ENCODE peak calls at places on chromosome 20, in ten cellular contexts. V, R, Z, U, O, B, E, P, N and T are unnamed samples. For H3K9me3, the result is how much of the 10 kb centered on the place peaks cover.

GRCh38 chr20:45328451-45328850 is 19.8 kb downstream of the SDC4 start:
- DNase-seq in V (no peak), R (no peak), Z (no peak), U (no peak), O (no peak), B (no peak), E (no peak), P (no peak), N (no peak), T (no peak)

GRCh38 chr20:7493311-7493710 is 446.9 kb downstream of the HAO1 start:
- DNase-seq in V (no peak), R (no peak), Z (no peak), U (no peak), O (no peak), B (no peak), E (no peak), P (no peak), N (no peak), T (no peak)

GRCh38 chr20:64137598-64138031 is 26.6 kb upstream of the MYT1 start:
- DNase-seq in V (no peak), R (no peak), Z (no peak), U (no peak), O (no peak), B (peak), E (peak), P (no peak), N (no peak), T (peak)

GRCh38 chr20:37901667-37902503 is 1.0 kb upstream of the VSTM2L start:
- DNase-seq in V (peak), R (peak), Z (no peak), U (peak), O (no peak), B (no peak), E (peak), P (no peak), N (no peak), T (no peak)

GRCh38 chr20:5039255-5039657 is 37.9 kb upstream of the SLC23A2 start:
- DNase-seq in V (no peak), R (no peak), Z (no peak), U (no peak), O (no peak), B (no peak), E (no peak), P (no peak), N (no peak), T (peak)

GRCh38 chr20:47353697-47354387 is 2.7 kb downstream of the ZMYND8 start:
- DNase-seq in V (no peak), R (no peak), Z (peak), U (no peak), O (no peak), B (no peak), E (no peak), P (no peak), N (no peak), T (no peak)

GRCh38 chr20:9616455-9616805 is 102.0 kb downstream of the LAMP5 start:
- DNase-seq in V (no peak), R (no peak), Z (no peak), U (no peak), O (no peak), B (no peak), E (no peak), P (no peak), N (peak), T (no peak)

GRCh38 chr20:3730803-3731370 is 1.6 kb upstream of the HSPA12B start:
- DNase-seq in V (no peak), R (no peak), Z (no peak), U (no peak), O (no peak), B (no peak), E (no peak), P (no peak), N (no peak), T (peak)

GRCh38 chr20:6680441-6680840 is 87.0 kb upstream of the BMP2 start:
- DNase-seq in V (no peak), R (no peak), Z (no peak), U (no peak), O (no peak), B (no peak), E (no peak), P (no peak), N (peak), T (no peak)

GRCh38 chr20:16701296-16701695 is 28.5 kb upstream of the SNRPB2 start:
- DNase-seq in V (no peak), R (peak), Z (no peak), U (no peak), O (no peak), B (no peak), E (no peak), P (no peak), N (no peak), T (no peak)

GRCh38 chr20:63417213-63418120 is 55.0 kb downstream of the KCNQ2 start:
- DNase-seq in V (no peak), R (no peak), Z (no peak), U (no peak), O (no peak), B (no peak), E (no peak), P (no peak), N (no peak), T (no peak)

GRCh38 chr20:12063106-12063505 is 145.4 kb downstream of the BTBD3 start:
- DNase-seq in V (no peak), R (no peak), Z (no peak), U (no peak), O (no peak), B (no peak), E (no peak), P (no peak), N (no peak), T (no peak)

GRCh38 chr20:10683537-10683936 is 9.7 kb upstream of the JAG1 start:
- DNase-seq in V (no peak), R (no peak), Z (no peak), U (no peak), O (no peak), B (no peak), E (no peak), P (no peak), N (no peak), T (no peak)

GRCh38 chr20:46398963-46399362 is 7.5 kb downstream of the ELMO2 start:
- DNase-seq in V (no peak), R (no peak), Z (no peak), U (no peak), O (no peak), B (no peak), E (no peak), P (no peak), N (no peak), T (no peak)

GRCh38 chr20:57946559-57947315 is 236.9 kb upstream of the PMEPA1 start:
- DNase-seq in V (no peak), R (no peak), Z (no peak), U (no peak), O (no peak), B (no peak), E (no peak), P (no peak), N (no peak), T (no peak)

GRCh38 chr20:34916774-34917354 is 38.7 kb downstream of the GSS start:
- DNase-seq in V (no peak), R (no peak), Z (no peak), U (no peak), O (no peak), B (no peak), E (no peak), P (no peak), N (no peak), T (no peak)

GRCh38 chr20:57717797-57718196 is 8.0 kb upstream of the PMEPA1 start:
- DNase-seq in V (no peak), R (no peak), Z (no peak), U (peak), O (no peak), B (no peak), E (no peak), P (no peak), N (no peak), T (no peak)

GRCh38 chr20:40945754-40946451 is 82.7 kb upstream of the TOP1 start:
- DNase-seq in V (peak), R (peak), Z (peak), U (peak), O (peak), B (peak), E (peak), P (no peak), N (no peak), T (peak)

GRCh38 chr20:54486583-54486982 is 11.2 kb downstream of the DOK5 start:
- DNase-seq in V (no peak), R (no peak), Z (no peak), U (no peak), O (no peak), B (no peak), E (no peak), P (no peak), N (no peak), T (no peak)

GRCh38 chr20:57547250-57547649 is 13.7 kb upstream of the PCK1 start:
- DNase-seq in V (peak), R (no peak), Z (no peak), U (peak), O (no peak), B (peak), E (no peak), P (no peak), N (no peak), T (no peak)

GRCh38 chr20:63618291-63618980 is 8.5 kb downstream of the GMEB2 start:
- DNase-seq in V (no peak), R (no peak), Z (no peak), U (no peak), O (no peak), B (no peak), E (no peak), P (no peak), N (no peak), T (peak)

GRCh38 chr20:722822-723644 is 45.3 kb downstream of the SLC52A3 start:
- DNase-seq in V (no peak), R (no peak), Z (no peak), U (no peak), O (no peak), B (no peak), E (no peak), P (no peak), N (no peak), T (peak)

GRCh38 chr20:53911301-53911700 is 159.1 kb downstream of the BCAS1 start:
- DNase-seq in V (no peak), R (no peak), Z (no peak), U (no peak), O (no peak), B (no peak), E (no peak), P (no peak), N (no peak), T (no peak)

GRCh38 chr20:36062799-36063198 is 91.7 kb upstream of the EPB41L1 start:
- DNase-seq in V (no peak), R (no peak), Z (no peak), U (no peak), O (no peak), B (no peak), E (no peak), P (no peak), N (no peak), T (no peak)

GRCh38 chr20:36066777-36067176 is 87.8 kb upstream of the EPB41L1 start:
- DNase-seq in V (no peak), R (no peak), Z (no peak), U (no peak), O (no peak), B (no peak), E (no peak), P (no peak), N (no peak), T (no peak)

GRCh38 chr20:36063916-36064660 is 90.5 kb upstream of the EPB41L1 start:
- DNase-seq in V (no peak), R (no peak), Z (no peak), U (no peak), O (no peak), B (no peak), E (peak), P (no peak), N (no peak), T (no peak)

GRCh38 chr20:36065427-36065998 is 89.0 kb upstream of the EPB41L1 start:
- DNase-seq in V (no peak), R (no peak), Z (no peak), U (no peak), O (no peak), B (no peak), E (no peak), P (no peak), N (no peak), T (no peak)

GRCh38 chr20:36064661-36065426 is 89.7 kb upstream of the EPB41L1 start:
- DNase-seq in V (peak), R (peak), Z (peak), U (peak), O (peak), B (peak), E (peak), P (peak), N (peak), T (peak)
- H3K27ac ChIP-seq in V (peak), R (peak), Z (peak), U (peak), O (peak), B (peak), E (peak), P (peak), N (peak), T (peak)

DNA sequence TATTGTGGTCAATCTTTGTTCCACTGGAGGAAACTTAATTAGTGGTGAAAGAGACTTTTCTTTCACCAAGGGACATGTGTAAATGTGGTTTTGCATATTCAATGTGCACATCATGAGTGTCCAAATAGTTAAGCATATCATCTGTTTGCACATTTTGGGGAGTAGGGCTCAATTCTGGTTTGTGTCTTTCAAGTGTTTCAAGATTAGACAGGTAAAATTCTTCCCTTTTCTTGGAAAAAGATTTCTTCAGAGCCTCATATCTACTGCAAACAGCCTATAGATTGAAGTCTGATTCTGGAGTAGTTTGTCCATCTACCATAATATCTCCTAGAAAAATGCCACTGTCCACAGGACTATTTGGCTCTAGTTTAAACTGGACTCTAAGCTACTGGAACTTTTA is 26.9 kb upstream of the DEFB118 start:
- DNase-seq in V (no peak), R (no peak), Z (no peak), U (no peak), O (no peak), B (no peak), E (no peak), P (no peak), N (no peak), T (no peak)
- H3K9me3 ChIP-seq in V (under half), R (under half), Z (under half), U (under half), O (under half), B (under half), E (under half), P (under half), N (under half), T (under half)

GRCh38 chr20:31675828-31676533 is 38.3 kb downstream of the COX4I2 start:
- DNase-seq in V (peak), R (no peak), Z (no peak), U (no peak), O (no peak), B (no peak), E (peak), P (no peak), N (no peak), T (peak)
- TF ChIP-seq POLR2A in V (no peak), R (no peak), Z (no peak), U (no peak), O (no peak), B (no peak), E (no peak), P (no peak), N (no peak), T (no peak)

DNA sequence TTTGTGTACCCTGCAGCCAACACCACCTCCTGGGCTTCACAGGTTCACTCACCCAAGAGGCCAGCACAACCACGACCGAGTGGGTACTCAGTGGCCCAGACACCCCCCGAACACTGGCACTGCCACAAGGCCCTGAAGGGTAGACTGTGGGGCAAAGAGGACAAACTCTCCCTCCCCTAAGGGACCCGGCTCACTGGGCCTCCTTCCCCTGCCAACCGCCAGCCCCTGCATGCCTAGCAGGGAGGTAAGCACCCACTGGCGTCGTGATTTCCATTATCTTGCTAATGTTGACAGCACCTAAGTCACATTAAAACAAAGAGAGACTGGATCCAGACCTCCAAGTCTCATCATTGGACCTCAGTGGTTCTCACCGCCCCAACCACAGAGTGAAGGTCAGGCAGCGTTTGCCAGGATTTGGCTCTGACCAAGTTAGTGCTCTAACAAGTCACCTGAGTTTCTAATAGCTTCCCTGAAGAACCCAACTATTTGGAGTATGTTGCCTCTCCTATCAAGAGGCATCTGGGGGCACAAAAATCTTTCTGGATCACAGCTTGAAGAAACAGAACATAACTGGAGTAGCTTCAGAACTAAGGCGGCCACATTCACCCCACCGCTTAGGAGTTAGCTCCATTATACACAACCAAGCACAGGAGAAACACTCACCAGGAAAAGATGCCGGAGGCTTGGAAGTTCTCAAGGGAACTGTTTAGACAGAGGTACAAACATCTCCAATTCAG is 14.0 kb upstream of the APMAP start:
- DNase-seq in V (no peak), R (peak), Z (no peak), U (no peak), O (peak), B (peak), E (peak), P (no peak), N (no peak), T (peak)
- H3K27ac ChIP-seq in V (no peak), R (peak), Z (no peak), U (no peak), O (peak), B (peak), E (no peak), P (no peak), N (peak), T (no peak)

GRCh38 chr20:13501500-13501899 is 137.2 kb downstream of the TASP1 start:
- DNase-seq in V (no peak), R (no peak), Z (no peak), U (no peak), O (no peak), B (no peak), E (no peak), P (no peak), N (no peak), T (no peak)
- H3K9me3 ChIP-seq in V (under half), R (under half), Z (under half), U (half or more), O (half or more), B (under half), E (under half), P (under half), N (under half), T (half or more)

DNA sequence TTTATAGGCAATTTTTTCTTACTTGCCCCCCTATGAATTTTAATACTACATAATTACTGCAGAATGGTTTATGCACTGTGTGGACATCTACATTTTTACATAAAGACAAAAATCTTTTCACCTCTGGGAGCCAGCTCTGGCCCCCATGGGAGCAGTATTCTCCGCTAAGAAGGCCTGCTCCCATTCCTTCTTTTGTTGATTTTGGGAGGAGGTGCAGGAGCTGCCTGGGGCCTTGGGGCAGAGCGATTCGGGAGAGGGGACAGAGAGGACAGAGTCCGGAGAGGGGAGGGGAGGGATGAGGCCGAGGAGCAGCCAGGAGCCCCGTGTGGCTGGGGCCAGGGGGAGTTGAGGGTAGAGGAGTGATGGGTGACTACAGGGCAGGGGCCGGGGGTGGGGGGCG is 452.0 kb downstream of the PREX1 start:
- DNase-seq in V (no peak), R (no peak), Z (no peak), U (no peak), O (no peak), B (no peak), E (no peak), P (no peak), N (no peak), T (no peak)
- TF ChIP-seq POLR2A in V (no peak), R (no peak), Z (no peak), U (no peak), O (no peak), B (no peak), E (no peak), P (no peak), N (no peak), T (no peak)

GRCh38 chr20:1811621-1812498 is 83.3 kb upstream of the SIRPA start:
- DNase-seq in V (peak), R (no peak), Z (no peak), U (no peak), O (no peak), B (no peak), E (no peak), P (no peak), N (peak), T (no peak)

GRCh38 chr20:1810926-1811620 is 84.1 kb upstream of the SIRPA start:
- DNase-seq in V (peak), R (peak), Z (peak), U (no peak), O (no peak), B (no peak), E (peak), P (no peak), N (peak), T (no peak)

GRCh38 chr20:1809611-1810510 is 85.3 kb upstream of the SIRPA start:
- DNase-seq in V (peak), R (no peak), Z (no peak), U (peak), O (no peak), B (no peak), E (no peak), P (no peak), N (peak), T (no peak)

GRCh38 chr20:1809121-1809520 is 86.1 kb upstream of the SIRPA start:
- DNase-seq in V (peak), R (no peak), Z (no peak), U (peak), O (no peak), B (no peak), E (no peak), P (no peak), N (peak), T (no peak)

DNA sequence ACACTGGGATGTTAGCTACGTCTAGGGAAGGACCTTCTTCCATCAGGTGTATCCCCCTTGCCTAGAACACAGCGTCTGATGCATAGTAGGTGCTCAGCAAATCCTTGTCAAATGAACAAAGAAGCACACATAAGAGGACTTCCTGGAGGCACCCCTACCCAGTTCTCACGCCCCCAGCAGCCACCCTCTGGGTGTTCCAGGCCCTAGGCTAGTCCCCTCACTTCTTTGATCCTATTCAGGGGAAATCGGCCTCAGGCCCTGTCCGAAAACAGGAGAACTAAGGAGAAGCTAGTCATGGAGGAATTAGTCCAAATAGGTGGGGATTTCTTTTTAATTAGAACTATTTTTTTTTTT is 84.7 kb upstream of the SIRPA start:
- DNase-seq in V (no peak), R (no peak), Z (no peak), U (no peak), O (no peak), B (no peak), E (no peak), P (no peak), N (no peak), T (no peak)
- H3K27ac ChIP-seq in V (peak), R (peak), Z (peak), U (peak), O (peak), B (peak), E (peak), P (peak), N (peak), T (peak)